ENCODE peak calls at places on chromosome 4, in seven cellular contexts. J, H, D, R, O, M and S are unnamed samples.

GRCh38 chr4:104382961-104383360 is 111.7 kb downstream of the CXXC4 start:
- DNase-seq in D (no peak), J (no peak), H (peak), O (no peak), M (no peak), R (no peak), S (no peak)

GRCh38 chr4:6198278-6198677 is 2.1 kb downstream of the JAKMIP1 start:
- DNase-seq in H (no peak), O (peak), D (no peak), J (no peak), R (no peak), M (peak), S (no peak)

GRCh38 chr4:10117424-10118354 is 1.1 kb upstream of the WDR1 start:
- DNase-seq in H (no peak), D (no peak), R (no peak), J (peak), O (no peak), M (peak), S (no peak)

GRCh38 chr4:152479428-152480026 is 56.4 kb downstream of the FBXW7 start:
- DNase-seq in J (no peak), M (no peak), D (no peak), O (no peak), R (no peak), H (no peak), S (no peak)

GRCh38 chr4:15894923-15895411 is 43.6 kb downstream of the FGFBP1 start:
- DNase-seq in R (no peak), J (no peak), H (no peak), D (no peak), M (no peak), O (no peak), S (no peak)

GRCh38 chr4:8088966-8089491 is 69.6 kb downstream of the ABLIM2 start:
- DNase-seq in H (no peak), R (no peak), D (no peak), J (no peak), O (no peak), M (no peak), S (no peak)

GRCh38 chr4:144579411-144580020 is 66.4 kb upstream of the HHIP start:
- DNase-seq in R (no peak), H (no peak), J (no peak), M (no peak), D (no peak), O (no peak), S (no peak)

GRCh38 chr4:25953740-25954139 is 39.7 kb downstream of the SMIM20 start:
- DNase-seq in H (peak), O (no peak), J (no peak), M (no peak), D (no peak), R (no peak), S (no peak)

GRCh38 chr4:87622303-87622702 is 14.0 kb downstream of the DSPP start:
- DNase-seq in H (no peak), R (no peak), M (no peak), O (no peak), D (no peak), J (no peak), S (no peak)

GRCh38 chr4:183618681-183619080 is 40.3 kb downstream of the RWDD4 start:
- DNase-seq in R (no peak), D (no peak), O (no peak), J (no peak), M (no peak), H (peak), S (no peak)

GRCh38 chr4:6372649-6373525 is 99.5 kb downstream of the PPP2R2C start:
- DNase-seq in J (no peak), R (peak), D (no peak), O (no peak), H (peak), M (no peak), S (peak)

GRCh38 chr4:6463311-6464289 is 8.8 kb downstream of the PPP2R2C start:
- DNase-seq in O (peak), J (no peak), D (no peak), H (no peak), M (peak), R (no peak), S (no peak)

GRCh38 chr4:101208171-101208570 is 139.2 kb downstream of the PPP3CA start:
- DNase-seq in J (no peak), M (no peak), R (no peak), D (no peak), O (no peak), H (no peak), S (no peak)
- TF ChIP-seq POLR2AphosphoS5 in J (no peak), M (no peak), R (no peak), D (no peak), O (no peak), H (no peak), S (no peak)

GRCh38 chr4:123856689-123857545 is 460.3 kb downstream of the SPRY1 start:
- DNase-seq in R (no peak), M (no peak), H (peak), J (peak), O (no peak), D (no peak), S (no peak)
- TF ChIP-seq POLR2AphosphoS5 in R (no peak), M (no peak), H (peak), J (no peak), O (no peak), D (no peak), S (no peak)

GRCh38 chr4:57287687-57288604 is 177.8 kb upstream of the IGFBP7 start:
- DNase-seq in D (no peak), H (no peak), J (no peak), O (no peak), M (no peak), R (no peak), S (no peak)
- TF ChIP-seq POLR2AphosphoS5 in D (no peak), H (no peak), J (no peak), O (no peak), M (no peak), R (no peak), S (no peak)

GRCh38 chr4:73904491-73904890 is 35.3 kb downstream of the CXCL1 start:
- DNase-seq in J (no peak), M (no peak), R (no peak), D (no peak), O (no peak), H (no peak), S (no peak)
- TF ChIP-seq POLR2AphosphoS5 in J (no peak), M (peak), R (no peak), D (no peak), O (no peak), H (no peak), S (no peak)